ENCODE peak calls at places on chromosome 6, in eight cellular contexts. One of them, this sample, is unnamed.

GRCh38 chr6:98116513-98116912 is 717.9 kb upstream of the POU3F2 start:
- DNase-seq in GM10248: no peak
- DNase-seq in Kasumi-1: no peak
- DNase-seq in nucleus accumbens: no peak
- DNase-seq in left cardiac atrium: no peak
- DNase-seq in NCI-H226: no peak
- DNase-seq in glutamatergic neuron: no peak
- DNase-seq in GM06990: no peak
- DNase-seq in this sample: no peak

GRCh38 chr6:53066874-53067273 is 1.7 kb downstream of the FBXO9 start:
- DNase-seq in glutamatergic neuron: no peak
- DNase-seq in Kasumi-1: no peak
- DNase-seq in left cardiac atrium: no peak
- DNase-seq in GM10248: no peak
- DNase-seq in NCI-H226: no peak
- DNase-seq in GM06990: no peak
- DNase-seq in nucleus accumbens: no peak
- DNase-seq in this sample: no peak

GRCh38 chr6:41071501-41071922 is 644 bp downstream of the OARD1 start:
- DNase-seq in GM10248: no peak
- DNase-seq in GM06990: no peak
- DNase-seq in nucleus accumbens: no peak
- DNase-seq in NCI-H226: no peak
- DNase-seq in left cardiac atrium: no peak
- DNase-seq in Kasumi-1: peak
- DNase-seq in glutamatergic neuron: peak
- DNase-seq in this sample: no peak

GRCh38 chr6:137390264-137390787 is 103.9 kb downstream of the OLIG3 start:
- DNase-seq in NCI-H226: no peak
- DNase-seq in left cardiac atrium: no peak
- DNase-seq in nucleus accumbens: no peak
- DNase-seq in glutamatergic neuron: no peak
- DNase-seq in GM06990: no peak
- DNase-seq in GM10248: no peak
- DNase-seq in Kasumi-1: no peak
- DNase-seq in this sample: no peak

GRCh38 chr6:54980511-54981275 is 134.1 kb downstream of the FAM83B start:
- DNase-seq in left cardiac atrium: no peak
- DNase-seq in NCI-H226: peak
- DNase-seq in nucleus accumbens: no peak
- DNase-seq in GM06990: no peak
- DNase-seq in glutamatergic neuron: no peak
- DNase-seq in GM10248: no peak
- DNase-seq in Kasumi-1: no peak
- DNase-seq in this sample: no peak

GRCh38 chr6:102075539-102075938 is 682.0 kb downstream of the GRIK2 start:
- DNase-seq in GM10248: no peak
- DNase-seq in left cardiac atrium: no peak
- DNase-seq in glutamatergic neuron: no peak
- DNase-seq in GM06990: no peak
- DNase-seq in Kasumi-1: no peak
- DNase-seq in NCI-H226: peak
- DNase-seq in nucleus accumbens: no peak
- DNase-seq in this sample: no peak

GRCh38 chr6:166490671-166491500 is 95.6 kb downstream of the RAMACL start:
- DNase-seq in NCI-H226: peak
- DNase-seq in glutamatergic neuron: peak
- DNase-seq in left cardiac atrium: no peak
- DNase-seq in nucleus accumbens: no peak
- DNase-seq in GM10248: no peak
- DNase-seq in Kasumi-1: no peak
- DNase-seq in GM06990: no peak
- DNase-seq in this sample: no peak

GRCh38 chr6:102736941-102737368 is 1343.4 kb downstream of the GRIK2 start:
- DNase-seq in NCI-H226: peak
- DNase-seq in glutamatergic neuron: no peak
- DNase-seq in GM06990: no peak
- DNase-seq in GM10248: no peak
- DNase-seq in Kasumi-1: no peak
- DNase-seq in left cardiac atrium: no peak
- DNase-seq in nucleus accumbens: no peak
- DNase-seq in this sample: no peak

GRCh38 chr6:121443953-121444590 is 8.6 kb downstream of the GJA1 start:
- DNase-seq in GM10248: no peak
- DNase-seq in left cardiac atrium: peak
- DNase-seq in NCI-H226: peak
- DNase-seq in Kasumi-1: no peak
- DNase-seq in nucleus accumbens: no peak
- DNase-seq in GM06990: no peak
- DNase-seq in glutamatergic neuron: no peak
- DNase-seq in this sample: no peak

GRCh38 chr6:38796850-38797249 is 81.7 kb downstream of the DNAH8 start:
- DNase-seq in GM06990: no peak
- DNase-seq in nucleus accumbens: no peak
- DNase-seq in NCI-H226: no peak
- DNase-seq in glutamatergic neuron: no peak
- DNase-seq in Kasumi-1: no peak
- DNase-seq in GM10248: no peak
- DNase-seq in left cardiac atrium: no peak
- DNase-seq in this sample: no peak

GRCh38 chr6:90319979-90320667 is 23.5 kb upstream of the BACH2 start:
- DNase-seq in Kasumi-1: no peak
- DNase-seq in nucleus accumbens: no peak
- DNase-seq in glutamatergic neuron: no peak
- DNase-seq in GM06990: no peak
- DNase-seq in NCI-H226: no peak
- DNase-seq in GM10248: no peak
- DNase-seq in left cardiac atrium: no peak
- DNase-seq in this sample: no peak

GRCh38 chr6:143451531-143451930 is 926 bp downstream of the PEX3 start:
- DNase-seq in Kasumi-1: peak
- DNase-seq in left cardiac atrium: no peak
- DNase-seq in GM06990: no peak
- DNase-seq in nucleus accumbens: no peak
- DNase-seq in NCI-H226: no peak
- DNase-seq in GM10248: no peak
- DNase-seq in glutamatergic neuron: no peak
- DNase-seq in this sample: no peak

GRCh38 chr6:169252805-169253189 is 849 bp downstream of the THBS2 start:
- DNase-seq in NCI-H226: no peak
- DNase-seq in Kasumi-1: no peak
- DNase-seq in GM06990: no peak
- DNase-seq in nucleus accumbens: peak
- DNase-seq in glutamatergic neuron: no peak
- DNase-seq in left cardiac atrium: no peak
- DNase-seq in GM10248: no peak
- DNase-seq in this sample: no peak

GRCh38 chr6:36317623-36318022 is 19.1 kb downstream of the BNIP5 start:
- DNase-seq in glutamatergic neuron: no peak
- DNase-seq in nucleus accumbens: no peak
- DNase-seq in Kasumi-1: no peak
- DNase-seq in NCI-H226: no peak
- DNase-seq in left cardiac atrium: no peak
- DNase-seq in GM06990: no peak
- DNase-seq in GM10248: no peak
- DNase-seq in this sample: no peak

GRCh38 chr6:113306552-113307145 is 550.5 kb upstream of the MARCKS start:
- DNase-seq in NCI-H226: no peak
- DNase-seq in nucleus accumbens: no peak
- DNase-seq in glutamatergic neuron: peak
- DNase-seq in left cardiac atrium: peak
- DNase-seq in GM10248: peak
- DNase-seq in Kasumi-1: peak
- DNase-seq in GM06990: peak
- DNase-seq in this sample: no peak

GRCh38 chr6:140485740-140486467 is 1111.5 kb upstream of the CITED2 start:
- DNase-seq in GM06990: no peak
- DNase-seq in NCI-H226: peak
- DNase-seq in Kasumi-1: peak
- DNase-seq in nucleus accumbens: no peak
- DNase-seq in GM10248: no peak
- DNase-seq in left cardiac atrium: peak
- DNase-seq in glutamatergic neuron: no peak
- DNase-seq in this sample: no peak

GRCh38 chr6:30601436-30601814 is 15.6 kb downstream of the PPP1R10 start:
- DNase-seq in nucleus accumbens: no peak
- DNase-seq in Kasumi-1: no peak
- DNase-seq in GM06990: no peak
- DNase-seq in left cardiac atrium: no peak
- DNase-seq in glutamatergic neuron: no peak
- DNase-seq in NCI-H226: no peak
- DNase-seq in GM10248: no peak
- DNase-seq in this sample: no peak

GRCh38 chr6:111087106-111087835 is at the start of gene SLC16A10:
- DNase-seq in NCI-H226: peak
- DNase-seq in nucleus accumbens: peak
- DNase-seq in left cardiac atrium: peak
- DNase-seq in glutamatergic neuron: peak
- DNase-seq in GM06990: peak
- DNase-seq in GM10248: peak
- DNase-seq in Kasumi-1: peak
- DNase-seq in this sample: peak

GRCh38 chr6:31495580-31495979 is 2.4 kb upstream of the MICB start:
- DNase-seq in left cardiac atrium: no peak
- DNase-seq in glutamatergic neuron: no peak
- DNase-seq in nucleus accumbens: no peak
- DNase-seq in NCI-H226: peak
- DNase-seq in GM06990: no peak
- DNase-seq in Kasumi-1: no peak
- DNase-seq in GM10248: no peak
- DNase-seq in this sample: no peak

GRCh38 chr6:157821342-157822033 is 1.6 kb upstream of the SNX9 start:
- DNase-seq in NCI-H226: no peak
- DNase-seq in GM06990: no peak
- DNase-seq in nucleus accumbens: no peak
- DNase-seq in GM10248: no peak
- DNase-seq in glutamatergic neuron: no peak
- DNase-seq in left cardiac atrium: no peak
- DNase-seq in Kasumi-1: no peak
- DNase-seq in this sample: no peak

GRCh38 chr6:13787146-13787545 is 27.2 kb downstream of the MCUR1 start:
- DNase-seq in Kasumi-1: no peak
- DNase-seq in glutamatergic neuron: no peak
- DNase-seq in left cardiac atrium: no peak
- DNase-seq in GM06990: no peak
- DNase-seq in nucleus accumbens: no peak
- DNase-seq in GM10248: no peak
- DNase-seq in NCI-H226: no peak
- DNase-seq in this sample: no peak

GRCh38 chr6:170183521-170183920 is 107.4 kb downstream of the DLL1 start:
- DNase-seq in nucleus accumbens: no peak
- DNase-seq in glutamatergic neuron: no peak
- DNase-seq in Kasumi-1: no peak
- DNase-seq in GM06990: no peak
- DNase-seq in GM10248: no peak
- DNase-seq in left cardiac atrium: no peak
- DNase-seq in NCI-H226: no peak
- DNase-seq in this sample: no peak

GRCh38 chr6:165478581-165478980 is 169.2 kb upstream of the C6orf118 start:
- DNase-seq in GM10248: no peak
- DNase-seq in nucleus accumbens: no peak
- DNase-seq in GM06990: no peak
- DNase-seq in glutamatergic neuron: no peak
- DNase-seq in Kasumi-1: no peak
- DNase-seq in left cardiac atrium: no peak
- DNase-seq in NCI-H226: no peak
- DNase-seq in this sample: no peak

GRCh38 chr6:168533428-168533827 is 92.4 kb downstream of the SMOC2 start:
- DNase-seq in GM10248: no peak
- DNase-seq in NCI-H226: no peak
- DNase-seq in Kasumi-1: no peak
- DNase-seq in nucleus accumbens: no peak
- DNase-seq in left cardiac atrium: no peak
- DNase-seq in GM06990: no peak
- DNase-seq in glutamatergic neuron: no peak
- DNase-seq in this sample: no peak